ENCODE peak calls at places on chromosomes 3 and 15, in four cellular contexts. L is mesendoderm, B is trophoblast cell, E is IMR-90. C is an unnamed sample.
A peak's percentile ranks its signal among the peaks of the same experiment; 100 is the strongest.

GRCh38 chr15:68900032-68900431 is 30.3 kb upstream of the SPESP1 start:
- DNase-seq in B (no peak), L (no peak), E (no peak), C (no peak)

GRCh38 chr3:171376125-171376947 is 83.9 kb downstream of the TNIK start:
- DNase-seq in L (no peak), E (peak; percentile 65), B (peak; percentile 15), C (no peak)

GRCh38 chr3:55692958-55693558 is 206.0 kb upstream of the WNT5A start:
- DNase-seq in L (no peak), E (peak; percentile 81), B (no peak), C (no peak)

GRCh38 chr3:170038434-170039110 is 777 bp downstream of the GPR160 start:
- DNase-seq in E (no peak), L (peak; percentile 61), B (peak; percentile 50), C (no peak)

GRCh38 chr15:49881866-49882265 is 237.2 kb downstream of the ATP8B4 start:
- DNase-seq in B (no peak), L (no peak), E (no peak), C (no peak)

GRCh38 chr3:123272547-123272946 is 70.8 kb downstream of the SEC22A start:
- DNase-seq in B (no peak), E (peak; percentile 57), L (peak; percentile 77), C (no peak)

GRCh38 chr3:31166249-31166885 is 271.9 kb upstream of the GADL1 start:
- DNase-seq in B (peak; percentile 39), E (peak; percentile 84), L (peak; percentile 42), C (no peak)

GRCh38 chr3:24119321-24119751 is 174.2 kb downstream of the NR1D2 start:
- DNase-seq in L (no peak), E (peak; percentile 67), B (no peak), C (no peak)

GRCh38 chr3:12181806-12182205 is 23.1 kb upstream of the TIMP4 start:
- DNase-seq in B (no peak), L (no peak), E (no peak), C (no peak)

GRCh38 chr3:192063570-192063969 is 602.6 kb downstream of the PYDC2 start:
- DNase-seq in E (peak; percentile 27), L (peak; percentile 83), B (no peak), C (no peak)

GRCh38 chr15:98530570-98530969 is 117.8 kb upstream of the IGF1R start:
- DNase-seq in B (no peak), E (no peak), L (no peak), C (no peak)

GRCh38 chr3:67947808-67948508 is 293.5 kb upstream of the SUCLG2 start:
- DNase-seq in B (no peak), L (peak; percentile 89), E (no peak), C (peak; percentile 1)

GRCh38 chr3:42088803-42089520 is 2.2 kb upstream of the TRAK1 start:
- DNase-seq in E (no peak), B (no peak), L (no peak), C (no peak)

GRCh38 chr3:71702131-71703024 is 22.8 kb downstream of the EIF4E3 start:
- DNase-seq in E (no peak), L (peak; percentile 45), B (peak; percentile 30), C (no peak)

GRCh38 chr3:66469220-66469640 is 31.6 kb downstream of the LRIG1 start:
- DNase-seq in L (no peak), B (no peak), E (peak; percentile 82), C (no peak)

GRCh38 chr3:182794455-182794773 is 1.1 kb downstream of the ATP11B start:
- DNase-seq in B (no peak), E (no peak), L (no peak), C (no peak)

GRCh38 chr3:182794806-182795369 is 1.6 kb downstream of the ATP11B start:
- DNase-seq in L (no peak), B (no peak), E (peak; percentile 20), C (no peak)

GRCh38 chr3:182793663-182794454 is 555 bp downstream of the ATP11B start:
- DNase-seq in B (peak; percentile 11), E (peak; percentile 37), L (peak; percentile 68), C (peak; percentile 33)

GRCh38 chr3:182795383-182795782 is 2.1 kb downstream of the ATP11B start:
- DNase-seq in L (no peak), E (no peak), B (peak; percentile 15), C (no peak)

GRCh38 chr3:182792901-182793662 is at the start of gene ATP11B:
- DNase-seq in L (peak; percentile 66), B (peak; percentile 35), E (peak; percentile 41), C (peak; percentile 61)
- H3K23ac ChIP-seq in L (no peak within 1 kb of the TSS), B (no peak within 1 kb of the TSS), E (peak within 1 kb of the TSS; percentile 87), C (peak within 1 kb of the TSS; percentile 83)

GRCh38 chr15:70559840-70560239 is 203.5 kb downstream of the UACA start:
- DNase-seq in B (no peak), E (no peak), L (no peak), C (no peak)

GRCh38 chr15:70556804-70557203 is 206.6 kb downstream of the UACA start:
- DNase-seq in B (no peak), E (no peak), L (no peak), C (no peak)

GRCh38 chr15:70559223-70559823 is 204.0 kb downstream of the UACA start:
- DNase-seq in L (no peak), E (peak; percentile 44), B (no peak), C (no peak)

GRCh38 chr15:70557506-70558258 is 205.7 kb downstream of the UACA start:
- DNase-seq in L (no peak), B (no peak), E (no peak), C (no peak)

GRCh38 chr15:70558406-70559222 is 204.7 kb downstream of the UACA start:
- DNase-seq in E (no peak), L (no peak), B (no peak), C (no peak)
- H3K23ac ChIP-seq in E (peak overlapping the region; percentile 74), L (no peak overlapping the region), B (peak overlapping the region; percentile 90), C (peak overlapping the region; percentile 40)

GRCh38 chr3:142450192-142450591 is 2.4 kb upstream of the XRN1 start:
- DNase-seq in E (no peak), L (no peak), B (no peak), C (no peak)

GRCh38 chr3:142448424-142448823 is 587 bp upstream of the XRN1 start:
- DNase-seq in L (no peak), B (no peak), E (peak; percentile 11), C (no peak)

GRCh38 chr3:142445816-142446254 is 2.0 kb downstream of the XRN1 start:
- DNase-seq in B (no peak), E (peak; percentile 53), L (no peak), C (no peak)

GRCh38 chr3:142447308-142447851 is 457 bp downstream of the XRN1 start:
- DNase-seq in L (peak; percentile 56), B (peak; percentile 9), E (peak; percentile 46), C (no peak)

DNA sequence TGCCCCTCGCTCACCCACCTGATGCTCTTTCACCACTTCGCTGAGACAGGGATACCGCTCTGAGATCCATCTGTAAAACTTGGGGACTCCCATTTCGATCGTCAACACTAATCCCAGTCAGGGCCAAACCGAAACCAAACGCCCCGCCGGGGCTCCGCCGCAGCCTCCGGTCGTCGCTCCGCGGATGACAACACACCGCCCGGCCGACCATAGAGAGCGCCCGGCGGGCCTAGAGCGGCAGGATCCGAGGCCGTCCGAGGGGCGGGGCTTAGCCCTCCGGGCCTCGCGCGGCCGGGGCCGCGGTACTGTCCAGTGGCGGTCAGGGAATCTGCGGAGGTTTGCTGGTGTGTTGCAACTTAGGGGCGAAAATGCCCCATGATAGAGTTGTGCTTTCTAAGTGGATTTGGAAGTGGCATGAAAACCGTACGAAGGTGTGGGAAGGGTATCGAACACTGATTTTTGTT is at the start of gene XRN1:
- DNase-seq in B (peak; percentile 97), L (peak; percentile 95), E (peak; percentile 94), C (peak; percentile 92)
- H3K23ac ChIP-seq in B (no peak within 1 kb of the TSS), L (peak within 1 kb of the TSS; percentile 35), E (peak within 1 kb of the TSS; percentile 98), C (peak within 1 kb of the TSS; percentile 47)

GRCh38 chr15:70761931-70762468 is 1.4 kb downstream of the UACA start:
- DNase-seq in B (no peak), E (no peak), L (no peak), C (no peak)

GRCh38 chr15:70763950-70764730 is 782 bp upstream of the UACA start:
- DNase-seq in B (no peak), L (no peak), E (no peak), C (no peak)

GRCh38 chr15:70761046-70761445 is 2.3 kb downstream of the UACA start:
- DNase-seq in L (no peak), E (no peak), B (no peak), C (no peak)

GRCh38 chr15:70763120-70763949 is at the start of gene UACA:
- DNase-seq in B (peak; percentile 98), L (peak; percentile 99), E (peak; percentile 96), C (peak; percentile 98)

DNA sequence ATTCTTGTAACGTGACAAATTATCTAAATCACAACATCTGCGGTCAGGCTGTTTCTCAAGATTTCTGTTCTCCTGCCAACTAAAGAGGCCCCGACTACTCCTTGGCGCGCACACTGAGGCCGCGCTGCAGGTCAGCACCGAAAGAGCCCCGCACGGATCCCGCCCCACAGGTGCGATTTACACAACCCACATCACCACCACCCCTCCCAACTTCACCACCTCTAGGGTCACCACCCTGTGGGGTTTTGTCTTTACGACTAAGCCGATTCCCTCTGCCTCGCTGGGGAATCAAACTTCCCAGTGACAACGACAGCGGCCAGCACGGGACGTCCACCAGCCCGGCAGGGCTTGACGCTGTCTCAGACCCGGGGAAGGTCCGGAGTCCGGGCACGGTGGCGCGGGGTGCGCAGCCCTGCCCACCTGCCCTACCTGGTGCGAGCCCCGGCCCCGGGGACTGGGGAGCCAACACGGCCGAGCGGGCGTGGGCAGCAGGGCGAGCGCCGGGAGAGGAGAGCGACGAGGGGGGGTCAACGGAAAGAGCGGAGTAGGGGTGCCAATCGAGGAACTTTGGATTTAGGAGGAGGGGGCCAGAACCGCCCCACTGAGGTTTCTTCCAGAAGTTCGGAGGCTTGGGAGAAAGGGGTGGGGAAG is 764 bp downstream of the UACA start:
- DNase-seq in L (peak; percentile 49), B (no peak), E (peak; percentile 75), C (peak; percentile 38)
- H3K23ac ChIP-seq in L (peak overlapping the region; percentile 70), B (no peak overlapping the region), E (peak overlapping the region; percentile 97), C (peak overlapping the region; percentile 91)

DNA sequence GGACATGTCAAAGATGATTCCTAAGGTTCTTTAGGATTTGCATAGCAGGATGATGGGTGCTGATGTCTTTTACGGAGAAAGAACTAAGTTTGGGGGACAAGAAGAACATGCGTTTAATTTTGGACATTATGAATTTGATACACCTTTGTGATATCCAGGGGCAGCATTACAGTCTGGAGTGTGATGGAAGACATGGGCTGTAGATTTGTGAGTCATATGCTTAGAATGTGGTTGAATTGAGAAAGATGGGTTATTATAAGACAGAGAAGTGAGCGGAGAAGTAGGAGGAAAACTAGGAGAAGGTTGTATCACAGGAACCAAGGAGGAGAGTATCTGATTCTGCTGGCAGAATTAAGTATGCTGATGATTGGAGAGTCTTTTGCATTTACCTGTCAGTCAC is 20.6 kb downstream of the NEO1 start:
- DNase-seq in E (no peak), L (no peak), B (no peak), C (no peak)
- H3K23ac ChIP-seq in E (no peak overlapping the region), L (no peak overlapping the region), B (no peak overlapping the region), C (no peak overlapping the region)

DNA sequence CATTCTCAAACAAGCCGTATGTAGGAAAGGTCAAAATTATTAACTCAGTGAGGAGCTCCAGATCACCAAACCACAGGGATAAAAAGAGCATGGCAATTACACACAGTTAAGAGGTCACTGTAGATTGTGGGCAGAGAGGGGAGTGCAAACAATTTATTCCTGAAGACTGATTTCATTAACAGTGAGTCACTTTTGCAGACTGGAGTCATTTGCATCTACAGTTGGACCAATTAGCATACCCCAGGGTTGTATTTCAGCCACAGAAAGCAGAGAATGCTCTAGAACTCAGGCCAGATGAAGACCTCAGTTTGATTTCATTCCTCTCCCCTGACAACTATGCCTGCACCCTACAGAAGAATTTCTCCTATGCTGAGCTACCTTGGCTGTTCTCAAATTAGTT is 40.1 kb downstream of the SETMAR start:
- DNase-seq in L (peak; percentile 31), E (peak; percentile 67), B (no peak), C (no peak)
- H3K23ac ChIP-seq in L (no peak overlapping the region), E (no peak overlapping the region), B (no peak overlapping the region), C (no peak overlapping the region)

C was measured in neuronal stem cell.